ENCODE peak calls at places on chromosomes 6 and 20, in seven cellular contexts. C, A, L, H, R, T and I are unnamed samples. For H3K4me1, the result is how much of the 10 kb centered on the place peaks cover.

GRCh38 chr6:28534880-28535279 is 9.2 kb downstream of the GPX5 start:
- DNase-seq in C (no peak), A (no peak), L (no peak), H (no peak), R (no peak), T (no peak), I (no peak)

GRCh38 chr6:47846752-47847151 is 64.9 kb downstream of the OPN5 start:
- DNase-seq in C (no peak), A (no peak), L (no peak), H (no peak), R (no peak), T (no peak), I (no peak)

GRCh38 chr6:148085651-148086321 is 256.9 kb upstream of the SASH1 start:
- DNase-seq in C (no peak), A (no peak), L (no peak), H (no peak), R (no peak), T (no peak), I (no peak)

GRCh38 chr6:22614541-22614940 is 45.2 kb downstream of the HDGFL1 start:
- DNase-seq in C (no peak), A (no peak), L (no peak), H (no peak), R (no peak), T (no peak), I (no peak)

GRCh38 chr6:116205318-116205717 is 48.6 kb downstream of the TSPYL4 start:
- DNase-seq in C (no peak), A (no peak), L (no peak), H (no peak), R (no peak), T (no peak), I (no peak)

GRCh38 chr6:169106176-169106575 is 147.5 kb downstream of the THBS2 start:
- DNase-seq in C (no peak), A (no peak), L (no peak), H (no peak), R (no peak), T (no peak), I (no peak)

GRCh38 chr6:139988702-139989101 is 614.3 kb upstream of the CITED2 start:
- DNase-seq in C (no peak), A (no peak), L (no peak), H (no peak), R (no peak), T (no peak), I (no peak)

GRCh38 chr20:41650221-41650948 is 32.2 kb upstream of the CHD6 start:
- DNase-seq in C (no peak), A (no peak), L (no peak), H (peak), R (no peak), T (no peak), I (peak)

GRCh38 chr6:119249319-119249718 is 100.2 kb downstream of the MAN1A1 start:
- DNase-seq in C (no peak), A (no peak), L (no peak), H (no peak), R (no peak), T (no peak), I (no peak)

GRCh38 chr20:24100370-24101011 is 111.9 kb upstream of the GGTLC1 start:
- DNase-seq in C (no peak), A (no peak), L (peak), H (peak), R (peak), T (peak), I (peak)

GRCh38 chr20:33299111-33299603 is 16.1 kb downstream of the BPIFB1 start:
- DNase-seq in C (peak), A (peak), L (peak), H (peak), R (peak), T (peak), I (peak)

GRCh38 chr6:7730852-7731251 is 5.0 kb downstream of the BMP6 start:
- DNase-seq in C (no peak), A (peak), L (no peak), H (no peak), R (no peak), T (no peak), I (no peak)

GRCh38 chr6:34953084-34954025 is 64.3 kb downstream of the ANKS1A start:
- DNase-seq in C (no peak), A (peak), L (no peak), H (no peak), R (no peak), T (no peak), I (peak)

GRCh38 chr6:108948252-108948651 is 100.0 kb downstream of the ARMC2 start:
- DNase-seq in C (no peak), A (no peak), L (no peak), H (peak), R (no peak), T (peak), I (no peak)

GRCh38 chr20:9838378-9839295 is at the start of gene PAK5:
- DNase-seq in C (no peak), A (peak), L (no peak), H (peak), R (peak), T (peak), I (no peak)

GRCh38 chr20:60009826-60010616 is 51.8 kb downstream of the CDH26 start:
- DNase-seq in C (no peak), A (no peak), L (no peak), H (no peak), R (peak), T (no peak), I (no peak)

GRCh38 chr6:14144678-14145113 is 27.1 kb downstream of the CD83 start:
- DNase-seq in C (peak), A (peak), L (peak), H (peak), R (peak), T (peak), I (peak)

GRCh38 chr6:44735631-44735963 is 348.1 kb downstream of the CDC5L start:
- DNase-seq in C (no peak), A (peak), L (no peak), H (no peak), R (no peak), T (no peak), I (no peak)

GRCh38 chr20:47809561-47809960 is 24.3 kb upstream of the SULF2 start:
- DNase-seq in C (no peak), A (no peak), L (no peak), H (no peak), R (no peak), T (peak), I (no peak)

GRCh38 chr6:151402228-151402627 is 10.9 kb upstream of the ZBTB2 start:
- DNase-seq in C (no peak), A (no peak), L (no peak), H (no peak), R (no peak), T (no peak), I (no peak)

GRCh38 chr6:52125139-52125538 is 37.7 kb upstream of the PKHD1 start:
- DNase-seq in C (no peak), A (no peak), L (no peak), H (no peak), R (no peak), T (no peak), I (no peak)

GRCh38 chr20:50428463-50428828 is 81.7 kb upstream of the PTPN1 start:
- DNase-seq in C (no peak), A (no peak), L (no peak), H (no peak), R (no peak), T (no peak), I (no peak)

GRCh38 chr6:16236648-16237199 is 1.7 kb upstream of the GMPR start:
- DNase-seq in C (no peak), A (no peak), L (peak), H (peak), R (peak), T (no peak), I (peak)

GRCh38 chr6:101926149-101926925 is 532.8 kb downstream of the GRIK2 start:
- DNase-seq in C (no peak), A (no peak), L (no peak), H (no peak), R (no peak), T (no peak), I (no peak)

GRCh38 chr6:111605100-111605748 is 454 bp downstream of the TRAF3IP2 start:
- DNase-seq in C (peak), A (peak), L (peak), H (peak), R (peak), T (no peak), I (peak)

GRCh38 chr6:139583420-139583819 is 209.0 kb upstream of the CITED2 start:
- DNase-seq in C (no peak), A (no peak), L (no peak), H (no peak), R (no peak), T (no peak), I (no peak)

GRCh38 chr6:47581591-47581990 is 104.0 kb downstream of the CD2AP start:
- DNase-seq in C (no peak), A (no peak), L (no peak), H (no peak), R (no peak), T (no peak), I (no peak)

GRCh38 chr6:5102266-5102970 is 17.3 kb downstream of the PPP1R3G start:
- DNase-seq in C (no peak), A (no peak), L (no peak), H (no peak), R (no peak), T (no peak), I (no peak)

GRCh38 chr6:13360671-13361540 is 32.6 kb upstream of the TBC1D7 start:
- DNase-seq in C (no peak), A (no peak), L (no peak), H (no peak), R (peak), T (no peak), I (no peak)

DNA sequence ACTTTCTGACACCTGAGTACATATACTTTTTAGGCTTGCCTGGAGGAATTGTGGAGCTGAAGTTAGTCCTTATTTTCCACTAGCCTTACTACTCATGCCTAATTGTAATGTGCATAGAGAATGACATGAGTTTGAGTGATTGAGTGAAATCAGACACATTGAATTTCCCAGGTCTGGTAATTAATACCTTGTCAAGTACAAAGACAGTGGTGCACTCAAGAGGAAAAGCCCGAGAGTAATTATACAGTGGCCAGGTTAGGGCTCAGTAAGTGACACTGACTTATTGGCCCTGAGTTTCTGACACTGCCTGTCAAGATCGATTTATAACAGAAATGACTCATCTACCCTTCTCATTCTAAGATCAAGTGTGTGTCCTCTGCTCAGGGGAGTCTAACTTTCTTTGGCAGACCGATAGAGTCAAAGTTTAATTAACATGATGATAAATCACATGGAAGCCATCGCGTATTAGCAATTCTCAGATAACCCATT is 288.3 kb downstream of the TPBG start:
- DNase-seq in C (no peak), A (no peak), L (no peak), H (no peak), R (no peak), T (no peak), I (no peak)
- TF ChIP-seq EP300 in C (no peak), A (no peak), L (no peak), H (no peak), R (no peak), T (no peak), I (no peak)

DNA sequence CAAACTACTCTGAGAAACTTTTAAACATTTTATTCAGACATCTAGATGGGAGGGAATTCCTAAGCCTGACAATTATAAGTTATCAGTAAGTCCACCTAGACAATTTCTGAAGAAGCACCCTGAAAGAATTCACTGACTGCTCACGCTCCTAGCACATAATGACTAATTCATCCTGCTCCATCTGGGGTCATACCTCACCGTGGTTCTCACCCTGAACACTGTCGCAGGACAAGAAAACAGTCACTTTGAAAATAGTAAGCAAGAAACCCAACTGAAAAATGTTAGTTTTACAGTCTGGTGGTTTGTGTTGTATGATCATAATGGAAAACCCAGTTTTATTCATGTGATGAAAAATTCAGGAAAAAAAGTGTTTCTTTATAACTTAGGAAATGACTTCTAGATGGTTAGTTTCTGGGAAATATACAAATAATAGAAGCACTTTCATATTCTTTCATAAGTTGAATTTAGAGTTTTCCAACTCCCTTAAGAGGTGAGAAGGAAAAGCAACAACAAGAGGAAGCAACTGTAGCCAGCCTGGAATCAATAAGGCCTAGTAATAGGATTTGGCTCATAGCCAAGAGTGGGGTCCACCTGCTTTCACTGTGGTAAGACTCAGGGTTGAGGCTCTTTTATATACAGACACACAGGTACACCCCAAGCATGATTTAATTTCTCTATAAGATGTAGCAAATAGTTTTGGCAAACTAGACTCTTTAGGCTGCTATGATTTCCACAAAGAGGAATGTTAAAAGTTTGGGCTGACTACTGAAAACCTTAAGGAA is 94.1 kb downstream of the HIVEP2 start:
- DNase-seq in C (no peak), A (no peak), L (no peak), H (no peak), R (no peak), T (no peak), I (no peak)
- H3K4me1 ChIP-seq in C (under half), A (under half), L (half or more), H (half or more), R (under half), T (under half), I (under half)

GRCh38 chr20:35762461-35762860 is 9.4 kb upstream of the PHF20 start:
- DNase-seq in C (no peak), A (no peak), L (no peak), H (no peak), R (no peak), T (no peak), I (no peak)

GRCh38 chr20:35771689-35772562 is at the start of gene PHF20:
- DNase-seq in C (peak), A (peak), L (peak), H (peak), R (peak), T (peak), I (peak)

GRCh38 chr20:35771367-35771688 is 487 bp upstream of the PHF20 start:
- DNase-seq in C (no peak), A (no peak), L (no peak), H (no peak), R (no peak), T (no peak), I (no peak)

GRCh38 chr20:35768731-35769664 is 2.8 kb upstream of the PHF20 start:
- DNase-seq in C (peak), A (peak), L (peak), H (peak), R (peak), T (peak), I (peak)

GRCh38 chr20:35766843-35767242 is 5.0 kb upstream of the PHF20 start:
- DNase-seq in C (no peak), A (no peak), L (no peak), H (no peak), R (no peak), T (no peak), I (no peak)
- H3K27ac ChIP-seq in C (no peak), A (no peak), L (no peak), H (peak), R (no peak), T (no peak), I (no peak)

DNA sequence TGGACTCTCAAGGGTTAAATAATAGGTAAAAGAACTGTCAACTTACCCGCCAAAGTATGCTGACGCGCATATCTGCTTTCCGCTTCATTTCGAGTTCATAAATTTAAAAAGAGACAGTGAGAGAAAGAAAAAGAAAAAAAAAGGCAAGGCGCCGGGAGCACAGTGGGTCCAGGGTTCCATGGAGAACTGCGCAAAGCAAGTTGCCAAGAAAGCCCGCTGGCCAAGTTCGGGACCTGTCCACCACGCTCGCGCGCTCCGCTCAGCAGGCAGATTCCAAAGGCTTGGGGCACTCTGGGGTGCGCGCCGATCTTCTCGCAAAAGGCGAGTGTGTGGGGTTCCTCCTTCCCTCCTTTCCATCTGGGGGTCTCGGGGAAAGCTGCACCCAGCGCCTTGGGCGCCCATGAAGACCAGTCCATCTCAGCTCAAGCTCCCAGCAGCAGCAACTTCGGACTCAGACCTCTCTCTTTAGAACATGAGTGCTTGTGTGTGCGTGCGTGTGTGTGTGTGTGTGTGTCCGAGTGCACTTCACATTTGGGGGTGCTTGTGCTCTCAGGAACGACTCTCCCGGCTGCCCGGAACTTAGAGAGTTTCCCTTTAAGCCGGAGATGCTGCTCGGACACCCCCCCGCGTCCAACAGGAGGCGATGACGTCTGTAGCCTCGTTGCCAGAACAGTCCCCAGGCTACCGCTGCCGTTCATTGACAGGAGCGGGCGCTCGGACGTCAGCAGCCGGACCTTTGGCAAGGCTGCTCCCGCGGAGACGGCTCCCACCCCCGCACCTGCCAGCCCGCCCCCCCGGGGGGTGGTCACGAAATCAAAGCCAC is 180.0 kb downstream of the TBXT start:
- DNase-seq in C (peak), A (peak), L (peak), H (peak), R (peak), T (peak), I (peak)
- TF ChIP-seq EP300 in C (peak), A (peak), L (no peak), H (peak), R (no peak), T (no peak), I (peak)

GRCh38 chr6:36772401-36772800 is 66.8 kb downstream of the CPNE5 start:
- DNase-seq in C (no peak), A (no peak), L (no peak), H (no peak), R (no peak), T (no peak), I (no peak)
- H3K4me1 ChIP-seq in C (under half), A (under half), L (under half), H (under half), R (under half), T (under half), I (under half)

GRCh38 chr6:125804264-125804663 is 13.5 kb downstream of the NCOA7 start:
- DNase-seq in C (no peak), A (no peak), L (no peak), H (no peak), R (no peak), T (no peak), I (no peak)
- H3K27ac ChIP-seq in C (no peak), A (no peak), L (no peak), H (no peak), R (no peak), T (no peak), I (no peak)

GRCh38 chr20:64102647-64103354 is 4.6 kb downstream of the NPBWR2 start:
- DNase-seq in C (no peak), A (no peak), L (no peak), H (no peak), R (no peak), T (no peak), I (no peak)

GRCh38 chr20:64104667-64105451 is 2.5 kb downstream of the NPBWR2 start:
- DNase-seq in C (no peak), A (no peak), L (no peak), H (no peak), R (no peak), T (no peak), I (peak)

GRCh38 chr20:64101731-64102621 is 5.4 kb downstream of the NPBWR2 start:
- DNase-seq in C (no peak), A (peak), L (no peak), H (peak), R (peak), T (peak), I (peak)

GRCh38 chr20:64105846-64106434 is 1.4 kb downstream of the NPBWR2 start:
- DNase-seq in C (no peak), A (no peak), L (no peak), H (no peak), R (no peak), T (no peak), I (peak)

GRCh38 chr20:64103871-64104666 is 3.3 kb downstream of the NPBWR2 start:
- DNase-seq in C (no peak), A (no peak), L (no peak), H (no peak), R (no peak), T (no peak), I (peak)
- TF ChIP-seq EP300 in C (no peak), A (no peak), L (no peak), H (no peak), R (no peak), T (no peak), I (no peak)

GRCh38 chr6:135748189-135748588 is 103.3 kb upstream of the PDE7B start:
- DNase-seq in C (no peak), A (no peak), L (no peak), H (no peak), R (no peak), T (no peak), I (no peak)

GRCh38 chr6:135739288-135739687 is 112.2 kb upstream of the PDE7B start:
- DNase-seq in C (no peak), A (no peak), L (no peak), H (no peak), R (no peak), T (no peak), I (no peak)

GRCh38 chr6:135740580-135740979 is 110.9 kb upstream of the PDE7B start:
- DNase-seq in C (no peak), A (no peak), L (no peak), H (no peak), R (no peak), T (no peak), I (no peak)

GRCh38 chr6:135738646-135739045 is 112.9 kb upstream of the PDE7B start:
- DNase-seq in C (no peak), A (no peak), L (no peak), H (no peak), R (no peak), T (no peak), I (no peak)

GRCh38 chr6:135743476-135743875 is 108.0 kb upstream of the PDE7B start:
- DNase-seq in C (no peak), A (no peak), L (no peak), H (no peak), R (no peak), T (no peak), I (no peak)
- H3K4me1 ChIP-seq in C (under half), A (under half), L (under half), H (under half), R (under half), T (under half), I (under half)